ENCODE peak calls at places on chromosomes 12 and 14, in six cellular contexts. N is ACHN, J is AG10803, Q is HCEC 1CT, C is AG04450, P is suprapubic skin. B is an unnamed sample.
A peak's percentile ranks its signal among the peaks of the same experiment; 100 is the strongest.

GRCh38 chr14:100587248-100587762 is at the start of gene BEGAIN:
- DNase-seq in N (no peak), J (no peak), Q (no peak), C (no peak), P (peak; percentile 19), B (no peak)

GRCh38 chr14:22471545-22472121 is 117.4 kb downstream of the DAD1 start:
- DNase-seq in N (no peak), J (no peak), Q (no peak), C (no peak), P (no peak), B (peak; percentile 57)

GRCh38 chr14:60977848-60978247 is 3.0 kb downstream of the TRMT5 start:
- DNase-seq in N (no peak), J (no peak), Q (no peak), C (no peak), P (no peak), B (no peak)

GRCh38 chr14:76829016-76829365 is 2.8 kb downstream of the LRRC74A start:
- DNase-seq in N (no peak), J (no peak), Q (no peak), C (no peak), P (no peak), B (peak; percentile 61)

GRCh38 chr12:46473634-46474201 is 101.1 kb upstream of the SLC38A2 start:
- DNase-seq in N (peak; percentile 94), J (peak; percentile 94), Q (peak; percentile 97), C (peak; percentile 87), P (no peak), B (peak; percentile 37)

GRCh38 chr14:100289916-100290606 is 16.2 kb downstream of the SLC25A29 start:
- DNase-seq in N (no peak), J (no peak), Q (no peak), C (no peak), P (peak; percentile 56), B (no peak)

GRCh38 chr12:66647034-66647691 is 31.7 kb downstream of the GRIP1 start:
- DNase-seq in N (peak; percentile 100), J (peak; percentile 99), Q (peak; percentile 92), C (peak; percentile 87), P (no peak), B (no peak)

GRCh38 chr14:96582995-96583394 is 80.8 kb downstream of the PAPOLA start:
- DNase-seq in N (no peak), J (no peak), Q (no peak), C (no peak), P (no peak), B (no peak)

GRCh38 chr12:75766263-75767160 is 255.1 kb upstream of the KRR1 start:
- DNase-seq in N (peak; percentile 75), J (no peak), Q (peak; percentile 80), C (no peak), P (no peak), B (no peak)

GRCh38 chr12:67681145-67681778 is 32.7 kb downstream of the DYRK2 start:
- DNase-seq in N (peak; percentile 81), J (peak; percentile 96), Q (peak; percentile 91), C (peak; percentile 89), P (no peak), B (no peak)

GRCh38 chr14:81193924-81194633 is 26.7 kb downstream of the GTF2A1 start:
- DNase-seq in N (no peak), J (no peak), Q (no peak), C (no peak), P (no peak), B (no peak)

GRCh38 chr12:122297494-122297893 is 31.2 kb upstream of the VPS33A start:
- DNase-seq in N (no peak), J (no peak), Q (no peak), C (no peak), P (no peak), B (no peak)

GRCh38 chr12:108564724-108565123 is 2.3 kb downstream of the ISCU start:
- DNase-seq in N (no peak), J (no peak), Q (no peak), C (no peak), P (no peak), B (no peak)

GRCh38 chr12:20628388-20628787 is 66.7 kb upstream of the SLCO1C1 start:
- DNase-seq in N (no peak), J (no peak), Q (no peak), C (no peak), P (no peak), B (no peak)

GRCh38 chr14:22487401-22487800 is 101.6 kb downstream of the DAD1 start:
- DNase-seq in N (no peak), J (no peak), Q (no peak), C (no peak), P (no peak), B (no peak)

GRCh38 chr12:43028826-43029225 is 439.3 kb upstream of the PRICKLE1 start:
- DNase-seq in N (no peak), J (no peak), Q (no peak), C (peak; percentile 18), P (no peak), B (no peak)

GRCh38 chr14:103257211-103257962 is 76.7 kb upstream of the EIF5 start:
- DNase-seq in N (peak; percentile 77), J (peak; percentile 11), Q (peak; percentile 25), C (no peak), P (no peak), B (no peak)

GRCh38 chr14:30756594-30756993 is 117.8 kb upstream of the COCH start:
- DNase-seq in N (no peak), J (no peak), Q (no peak), C (no peak), P (no peak), B (no peak)

GRCh38 chr12:570237-570925 is 92.9 kb downstream of the NINJ2 start:
- DNase-seq in N (peak; percentile 96), J (peak; percentile 85), Q (peak; percentile 90), C (peak; percentile 54), P (peak; percentile 84), B (no peak)

GRCh38 chr12:33588725-33589405 is 149.2 kb upstream of the SYT10 start:
- DNase-seq in N (no peak), J (no peak), Q (no peak), C (no peak), P (no peak), B (no peak)

GRCh38 chr14:71621276-71621675 is 311.0 kb upstream of the RGS6 start:
- DNase-seq in N (no peak), J (no peak), Q (no peak), C (no peak), P (no peak), B (no peak)

GRCh38 chr12:47903927-47904646 is 707 bp downstream of the VDR start:
- DNase-seq in N (peak; percentile 87), J (peak; percentile 89), Q (peak; percentile 75), C (peak; percentile 43), P (peak; percentile 83), B (no peak)

GRCh38 chr12:124993568-124994434 is at the start of gene BRI3BP:
- DNase-seq in N (peak; percentile 70), J (peak; percentile 33), Q (peak; percentile 51), C (no peak), P (no peak), B (peak; percentile 58)

GRCh38 chr14:95078841-95079240 is 78.5 kb downstream of the DICER1 start:
- DNase-seq in N (no peak), J (no peak), Q (no peak), C (no peak), P (no peak), B (no peak)

GRCh38 chr12:24228980-24229730 is 279.7 kb upstream of the SOX5 start:
- DNase-seq in N (no peak), J (no peak), Q (no peak), C (no peak), P (no peak), B (no peak)

GRCh38 chr14:70915415-70915814 is 8.2 kb downstream of the PCNX1 start:
- DNase-seq in N (no peak), J (no peak), Q (no peak), C (no peak), P (no peak), B (no peak)

GRCh38 chr12:116879509-116880212 is 1.6 kb downstream of the HRK start:
- DNase-seq in N (no peak), J (no peak), Q (no peak), C (no peak), P (no peak), B (no peak)

GRCh38 chr12:122423258-122424165 is 1.0 kb upstream of the CLIP1 start:
- DNase-seq in N (peak; percentile 52), J (no peak), Q (peak; percentile 30), C (no peak), P (no peak), B (peak; percentile 44)

B was measured in globus pallidus.